ENCODE peak calls at places on chromosome X, in six cellular contexts. O, N, H, Q, T and A are unnamed samples.

GRCh38 chrX:110021180-110022022 is 18.5 kb downstream of the TMEM164 start:
- DNase-seq in O (no peak), N (no peak), H (no peak), Q (no peak), T (peak; percentile 88), A (no peak)

GRCh38 chrX:9860826-9861225 is 74.6 kb downstream of the SHROOM2 start:
- DNase-seq in O (no peak), N (no peak), H (no peak), Q (no peak), T (no peak), A (no peak)

GRCh38 chrX:78123190-78123589 is 16.3 kb downstream of the TAF9B start:
- DNase-seq in O (no peak), N (no peak), H (no peak), Q (peak; percentile 45), T (peak; percentile 72), A (no peak)

GRCh38 chrX:31524182-31524581 is 452.3 kb upstream of the FTHL17 start:
- DNase-seq in O (peak; percentile 20), N (no peak), H (no peak), Q (no peak), T (peak; percentile 32), A (no peak)

GRCh38 chrX:47748576-47748975 is 88.1 kb upstream of the ZNF81 start:
- DNase-seq in O (no peak), N (no peak), H (no peak), Q (no peak), T (no peak), A (no peak)

GRCh38 chrX:104564921-104565703 is 887 bp upstream of the IL1RAPL2 start:
- DNase-seq in O (no peak), N (no peak), H (no peak), Q (no peak), T (no peak), A (no peak)

GRCh38 chrX:19034025-19034424 is 50.1 kb upstream of the PHKA2 start:
- DNase-seq in O (no peak), N (no peak), H (no peak), Q (no peak), T (no peak), A (no peak)

GRCh38 chrX:100647739-100648138 is 3.7 kb downstream of the SRPX2 start:
- DNase-seq in O (no peak), N (no peak), H (no peak), Q (no peak), T (peak; percentile 30), A (no peak)

GRCh38 chrX:155577682-155578081 is 35.1 kb downstream of the TMLHE start:
- DNase-seq in O (no peak), N (no peak), H (peak; percentile 1), Q (no peak), T (no peak), A (no peak)

GRCh38 chrX:110520053-110520452 is 161.4 kb downstream of the RTL9 start:
- DNase-seq in O (no peak), N (no peak), H (no peak), Q (no peak), T (no peak), A (no peak)

GRCh38 chrX:24659106-24659505 is 12.0 kb upstream of the PCYT1B start:
- DNase-seq in O (no peak), N (no peak), H (no peak), Q (no peak), T (no peak), A (no peak)